ENCODE peak calls at places on chromosome 13, in eight cellular contexts. One of them, this sample, is unnamed.

GRCh38 chr13:45718063-45718462 is 15.9 kb downstream of the CBY2 start:
- DNase-seq in T-cell: no peak
- DNase-seq in osteoblast: no peak
- DNase-seq in LHCN-M2: peak
- DNase-seq in HCEC 1CT: peak
- DNase-seq in activated B cell treated with CpG ODN at 0.5 μM for 24 hours: no peak
- DNase-seq in transverse colon: no peak
- DNase-seq in PC-9: no peak
- DNase-seq in this sample: no peak

GRCh38 chr13:46831588-46832194 is 34.7 kb upstream of the ESD start:
- DNase-seq in T-cell: peak
- DNase-seq in osteoblast: no peak
- DNase-seq in LHCN-M2: peak
- DNase-seq in HCEC 1CT: peak
- DNase-seq in activated B cell treated with CpG ODN at 0.5 μM for 24 hours: no peak
- DNase-seq in transverse colon: peak
- DNase-seq in PC-9: no peak
- DNase-seq in this sample: peak

GRCh38 chr13:60572003-60572792 is 175.2 kb downstream of the TDRD3 start:
- DNase-seq in T-cell: no peak
- DNase-seq in osteoblast: no peak
- DNase-seq in LHCN-M2: peak
- DNase-seq in HCEC 1CT: peak
- DNase-seq in activated B cell treated with CpG ODN at 0.5 μM for 24 hours: no peak
- DNase-seq in transverse colon: no peak
- DNase-seq in PC-9: peak
- DNase-seq in this sample: peak

GRCh38 chr13:22757530-22758120 is 423.2 kb upstream of the SGCG start:
- DNase-seq in T-cell: no peak
- DNase-seq in osteoblast: no peak
- DNase-seq in LHCN-M2: peak
- DNase-seq in HCEC 1CT: no peak
- DNase-seq in activated B cell treated with CpG ODN at 0.5 μM for 24 hours: no peak
- DNase-seq in transverse colon: no peak
- DNase-seq in PC-9: no peak
- DNase-seq in this sample: no peak

GRCh38 chr13:113452942-113453901 is at the start of gene ADPRHL1:
- DNase-seq in T-cell: no peak
- DNase-seq in osteoblast: no peak
- DNase-seq in LHCN-M2: no peak
- DNase-seq in HCEC 1CT: no peak
- DNase-seq in activated B cell treated with CpG ODN at 0.5 μM for 24 hours: no peak
- DNase-seq in transverse colon: no peak
- DNase-seq in PC-9: no peak
- DNase-seq in this sample: no peak

GRCh38 chr13:112752211-112752610 is 62.4 kb downstream of the ATP11A start:
- DNase-seq in T-cell: no peak
- DNase-seq in osteoblast: no peak
- DNase-seq in LHCN-M2: no peak
- DNase-seq in HCEC 1CT: no peak
- DNase-seq in activated B cell treated with CpG ODN at 0.5 μM for 24 hours: no peak
- DNase-seq in transverse colon: no peak
- DNase-seq in PC-9: no peak
- DNase-seq in this sample: no peak

GRCh38 chr13:87903568-87903967 is 232.4 kb downstream of the SLITRK5 start:
- DNase-seq in T-cell: no peak
- DNase-seq in osteoblast: no peak
- DNase-seq in LHCN-M2: no peak
- DNase-seq in HCEC 1CT: no peak
- DNase-seq in activated B cell treated with CpG ODN at 0.5 μM for 24 hours: no peak
- DNase-seq in transverse colon: no peak
- DNase-seq in PC-9: no peak
- DNase-seq in this sample: no peak

GRCh38 chr13:74443623-74444022 is 309.4 kb upstream of the KLF12 start:
- DNase-seq in T-cell: no peak
- DNase-seq in osteoblast: peak
- DNase-seq in LHCN-M2: peak
- DNase-seq in HCEC 1CT: peak
- DNase-seq in activated B cell treated with CpG ODN at 0.5 μM for 24 hours: no peak
- DNase-seq in transverse colon: no peak
- DNase-seq in PC-9: no peak
- DNase-seq in this sample: peak

GRCh38 chr13:27461940-27462584 is 11.7 kb upstream of the MTIF3 start:
- DNase-seq in T-cell: no peak
- DNase-seq in osteoblast: no peak
- DNase-seq in LHCN-M2: no peak
- DNase-seq in HCEC 1CT: no peak
- DNase-seq in activated B cell treated with CpG ODN at 0.5 μM for 24 hours: no peak
- DNase-seq in transverse colon: no peak
- DNase-seq in PC-9: no peak
- DNase-seq in this sample: no peak

GRCh38 chr13:101218484-101218883 is 197.8 kb downstream of the NALCN start:
- DNase-seq in T-cell: no peak
- DNase-seq in osteoblast: no peak
- DNase-seq in LHCN-M2: peak
- DNase-seq in HCEC 1CT: peak
- DNase-seq in activated B cell treated with CpG ODN at 0.5 μM for 24 hours: no peak
- DNase-seq in transverse colon: no peak
- DNase-seq in PC-9: no peak
- DNase-seq in this sample: no peak

GRCh38 chr13:44147222-44147621 is 226.4 kb upstream of the SERP2 start:
- DNase-seq in T-cell: no peak
- DNase-seq in osteoblast: no peak
- DNase-seq in LHCN-M2: no peak
- DNase-seq in HCEC 1CT: no peak
- DNase-seq in activated B cell treated with CpG ODN at 0.5 μM for 24 hours: no peak
- DNase-seq in transverse colon: no peak
- DNase-seq in PC-9: no peak
- DNase-seq in this sample: no peak